ENCODE peak calls at places on chromosomes 13 and 19, in six cellular contexts. Q is fibroblast of lung; S is CD8-positive, alpha-beta memory T cell; L is AG09309; W is adipocyte; R is Karpas-422. F is an unnamed sample.

GRCh38 chr13:26247608-26248007 is 6.3 kb upstream of the CDK8 start:
- DNase-seq in R (no peak), L (no peak), S (no peak), W (no peak), Q (no peak), F (no peak)

GRCh38 chr13:38530492-38530891 is 156.4 kb upstream of the FREM2 start:
- DNase-seq in Q (peak; percentile 44), L (peak; percentile 2), S (no peak), W (peak; percentile 77), R (peak; percentile 60), F (no peak)

GRCh38 chr19:5718579-5719273 is 1.2 kb downstream of the LONP1 start:
- DNase-seq in S (no peak), L (peak; percentile 88), Q (peak; percentile 92), R (peak; percentile 67), W (peak; percentile 90), F (peak; percentile 70)

GRCh38 chr13:23608704-23609413 is 38.6 kb downstream of the TNFRSF19 start:
- DNase-seq in Q (peak; percentile 55), R (no peak), L (no peak), W (peak; percentile 32), S (no peak), F (no peak)

GRCh38 chr13:51800456-51800855 is 3.5 kb downstream of the DHRS12 start:
- DNase-seq in L (no peak), Q (no peak), R (no peak), W (no peak), S (no peak), F (no peak)

GRCh38 chr13:84654654-84655244 is 772.5 kb upstream of the SLITRK1 start:
- DNase-seq in Q (no peak), R (no peak), S (no peak), W (no peak), L (no peak), F (no peak)

GRCh38 chr13:100149389-100149788 is 60.5 kb downstream of the PCCA start:
- DNase-seq in Q (no peak), L (no peak), S (no peak), R (no peak), W (no peak), F (no peak)

GRCh38 chr13:109376936-109377335 is 409.4 kb downstream of the IRS2 start:
- DNase-seq in W (no peak), Q (no peak), S (no peak), R (no peak), L (no peak), F (no peak)

GRCh38 chr19:5805465-5806132 is 732 bp downstream of the NRTN start:
- DNase-seq in R (peak; percentile 76), W (peak; percentile 84), L (no peak), Q (peak; percentile 23), S (peak; percentile 58), F (no peak)

GRCh38 chr13:106418556-106418955 is 116.9 kb downstream of the EFNB2 start:
- DNase-seq in R (no peak), W (peak; percentile 91), Q (peak; percentile 71), L (peak; percentile 91), S (no peak), F (peak; percentile 67)

GRCh38 chr19:15264933-15265206 is 32.6 kb upstream of the EPHX3 start:
- DNase-seq in Q (no peak), W (no peak), S (no peak), L (no peak), R (peak; percentile 57), F (no peak)

GRCh38 chr13:79482271-79482970 is 1.5 kb downstream of the NDFIP2 start:
- DNase-seq in R (no peak), Q (no peak), W (peak; percentile 55), S (no peak), L (no peak), F (no peak)

GRCh38 chr13:79966502-79966901 is 374.4 kb downstream of the SPRY2 start:
- DNase-seq in R (no peak), S (no peak), Q (no peak), L (no peak), W (peak; percentile 28), F (no peak)

GRCh38 chr19:51830263-51830662 is 35.3 kb downstream of the FPR3 start:
- DNase-seq in W (no peak), R (peak; percentile 65), Q (no peak), S (no peak), L (no peak), F (no peak)

GRCh38 chr19:41998246-41999020 is 4.4 kb upstream of the ATP1A3 start:
- DNase-seq in S (no peak), Q (peak; percentile 36), R (peak; percentile 87), W (peak; percentile 85), L (no peak), F (no peak)

GRCh38 chr13:23477096-23477495 is 43.6 kb upstream of the SACS start:
- DNase-seq in W (no peak), Q (no peak), R (no peak), S (no peak), L (no peak), F (no peak)

GRCh38 chr19:10817291-10818038 is 18.5 kb downstream of the TMED1 start:
- DNase-seq in Q (peak; percentile 96), R (no peak), L (peak; percentile 94), S (no peak), W (peak; percentile 98), F (peak; percentile 93)

GRCh38 chr19:1907563-1908363 is 2.6 kb downstream of the ADAT3 start:
- DNase-seq in L (no peak), R (no peak), W (no peak), S (no peak), Q (no peak), F (no peak)

GRCh38 chr13:105785436-105785835 is 750.0 kb downstream of the EFNB2 start:
- DNase-seq in R (no peak), W (no peak), S (no peak), L (no peak), Q (no peak), F (no peak)

GRCh38 chr19:574658-575526 is 2.5 kb downstream of the BSG start:
- DNase-seq in L (no peak), Q (peak; percentile 58), W (peak; percentile 52), R (no peak), S (no peak), F (no peak)

GRCh38 chr13:25375727-25376358 is 4.1 kb downstream of the ATP8A2 start:
- DNase-seq in Q (peak; percentile 49), W (peak; percentile 77), R (peak; percentile 81), S (peak; percentile 27), L (peak; percentile 5), F (no peak)

GRCh38 chr19:40421468-40421778 is 4.4 kb downstream of the SERTAD1 start:
- DNase-seq in W (no peak), S (peak; percentile 26), Q (no peak), R (no peak), L (no peak), F (no peak)
- H3K4me3 ChIP-seq in W (peak overlapping the region; percentile 88), S (peak overlapping the region; percentile 81), Q (peak overlapping the region; percentile 18), R (peak overlapping the region; percentile 73), L (peak overlapping the region; percentile 23), F (peak overlapping the region; percentile 62)

DNA sequence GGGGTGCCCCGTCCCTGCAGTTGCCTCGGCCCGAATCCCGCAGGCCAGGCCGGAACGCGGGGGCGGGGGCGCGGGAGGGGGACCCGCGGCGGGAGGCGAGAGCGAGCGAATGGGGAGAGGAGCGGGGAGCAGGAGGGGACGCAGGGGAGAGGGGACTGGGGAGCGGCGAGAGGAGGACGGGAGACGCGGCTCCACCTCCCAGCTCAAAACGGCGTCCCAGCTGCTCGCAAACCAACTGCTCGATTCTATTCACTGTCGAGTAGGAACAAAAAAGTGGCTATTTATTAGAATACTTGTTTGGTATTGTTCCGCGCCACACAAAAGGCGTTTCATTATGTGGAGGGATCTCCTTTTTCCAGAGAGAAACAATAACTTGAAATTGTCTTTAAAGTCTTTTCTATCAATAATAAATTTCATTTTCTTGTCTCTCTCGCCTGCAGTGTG is 10.6 kb upstream of the SOX1 start:
- DNase-seq in Q (no peak), R (no peak), L (no peak), S (no peak), W (no peak), F (no peak)
- H3K4me3 ChIP-seq in Q (no peak overlapping the region), R (no peak overlapping the region), L (no peak overlapping the region), S (no peak overlapping the region), W (no peak overlapping the region), F (no peak overlapping the region)

GRCh38 chr19:45448887-45449299 is 18.9 kb upstream of the FOSB start:
- DNase-seq in W (no peak), L (no peak), S (no peak), R (no peak), Q (no peak), F (no peak)

GRCh38 chr19:45450042-45450380 is 17.8 kb upstream of the FOSB start:
- DNase-seq in S (no peak), Q (no peak), W (no peak), R (peak; percentile 82), L (no peak), F (no peak)

GRCh38 chr19:45451850-45452387 is 15.9 kb upstream of the FOSB start:
- DNase-seq in R (no peak), L (no peak), S (no peak), Q (no peak), W (no peak), F (no peak)

GRCh38 chr19:45448425-45448756 is 19.4 kb upstream of the FOSB start:
- DNase-seq in Q (no peak), W (no peak), R (no peak), L (no peak), S (no peak), F (no peak)

DNA sequence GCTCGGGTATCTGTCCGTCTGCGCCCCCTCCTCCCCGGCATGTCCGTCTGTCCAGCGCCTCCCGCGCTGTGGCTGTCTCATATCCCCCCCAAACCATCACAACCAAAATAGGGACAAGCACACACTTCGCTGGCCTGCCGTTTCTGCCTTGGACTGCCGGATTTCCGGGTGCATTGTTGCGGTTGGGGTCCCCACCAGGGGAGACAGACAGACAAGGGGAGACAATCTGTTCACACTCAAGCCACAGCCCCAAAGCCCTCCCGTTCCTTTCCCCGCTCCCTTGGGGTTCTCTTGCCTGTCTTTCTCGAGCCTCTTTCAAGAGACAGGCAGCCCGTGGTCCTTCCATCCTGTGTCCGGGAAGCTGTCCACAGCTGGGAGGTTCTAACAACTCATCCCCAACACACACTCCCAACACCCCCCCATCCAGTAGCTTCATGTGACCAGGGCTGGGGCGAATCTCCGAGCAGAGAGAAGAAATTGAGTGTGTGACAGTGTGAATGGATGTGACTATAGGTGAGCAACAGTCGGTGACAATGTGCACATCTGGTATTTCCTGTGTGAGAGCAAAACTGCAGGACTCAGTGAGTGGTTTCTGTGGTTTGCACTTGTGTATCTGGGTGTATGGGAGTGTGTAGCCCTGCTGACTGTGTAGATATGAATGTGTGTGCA is 16.5 kb upstream of the FOSB start:
- DNase-seq in L (no peak), R (peak; percentile 63), S (peak; percentile 82), W (peak; percentile 50), Q (peak; percentile 53), F (no peak)
- H3K4me3 ChIP-seq in L (peak overlapping the region; percentile 63), R (peak overlapping the region; percentile 94), S (peak overlapping the region; percentile 87), W (peak overlapping the region; percentile 88), Q (peak overlapping the region; percentile 56), F (peak overlapping the region; percentile 61)

GRCh38 chr19:4638330-4638729 is 986 bp upstream of the TNFAIP8L1 start:
- DNase-seq in L (no peak), R (no peak), S (no peak), W (no peak), Q (no peak), F (no peak)

GRCh38 chr19:4636761-4637160 is 2.6 kb upstream of the TNFAIP8L1 start:
- DNase-seq in Q (no peak), R (no peak), W (no peak), L (no peak), S (no peak), F (no peak)

GRCh38 chr19:4635763-4636135 is 3.6 kb upstream of the TNFAIP8L1 start:
- DNase-seq in L (no peak), W (no peak), S (no peak), R (no peak), Q (no peak), F (no peak)

GRCh38 chr19:4638828-4639530 is at the start of gene TNFAIP8L1:
- DNase-seq in Q (peak; percentile 94), L (peak; percentile 59), S (peak; percentile 99), R (peak; percentile 99), W (peak; percentile 99), F (peak; percentile 77)

GRCh38 chr19:4636151-4636717 is 3.1 kb upstream of the TNFAIP8L1 start:
- DNase-seq in L (no peak), Q (peak; percentile 41), W (peak; percentile 85), S (peak; percentile 75), R (peak; percentile 86), F (no peak)
- H3K4me3 ChIP-seq in L (peak overlapping the region; percentile 49), Q (peak overlapping the region; percentile 36), W (peak overlapping the region; percentile 74), S (peak overlapping the region; percentile 69), R (peak overlapping the region; percentile 61), F (peak overlapping the region; percentile 45)

F was measured in skeletal muscle cell.